ENCODE peak calls at places on chromosomes 13 and 19, in eight cellular contexts. W is GDM1; M is suprapubic skin; N is H1; Y is T-cell; K is activated T-helper 2 cell treated with anti-CD3 and anti-CD28 coated beads, Interferon-gamma antibody, Interleukin-2, Interleukin-4, amounts not matched to agents 10 μg/mL and 5 μg/mL and 100 μg/mL, durations not matched to agents 14 hours and 24 hours and 36 hours; H is cardiac muscle cell; U is mesothelial cell of epicardium. T is an unnamed sample.

GRCh38 chr19:756232-756631 is 5.3 kb downstream of the MISP start:
- DNase-seq in H (peak), W (no peak), K (no peak), N (no peak), M (no peak), Y (no peak), U (no peak), T (no peak)

GRCh38 chr19:48966541-48967345 is 1.6 kb downstream of the FTL start:
- DNase-seq in H (peak), Y (no peak), U (no peak), N (no peak), K (no peak), M (no peak), W (no peak), T (no peak)

GRCh38 chr19:50371914-50372475 is 4.3 kb upstream of the NR1H2 start:
- DNase-seq in H (no peak), U (no peak), Y (no peak), M (no peak), K (no peak), N (no peak), W (no peak), T (no peak)

GRCh38 chr19:19257137-19257536 is 16.0 kb downstream of the TM6SF2 start:
- DNase-seq in U (no peak), W (no peak), M (no peak), N (no peak), K (no peak), H (no peak), Y (no peak), T (no peak)

GRCh38 chr19:24054044-24054935 is 32.7 kb upstream of the ZNF254 start:
- DNase-seq in M (no peak), Y (no peak), H (peak), W (no peak), N (no peak), K (no peak), U (no peak), T (no peak)

GRCh38 chr13:44373601-44374347 is at the start of gene SERP2:
- DNase-seq in K (no peak), H (peak), U (no peak), W (no peak), M (no peak), Y (no peak), N (peak), T (no peak)

GRCh38 chr13:79533781-79534400 is 52.9 kb downstream of the NDFIP2 start:
- DNase-seq in U (no peak), N (no peak), K (no peak), W (no peak), M (no peak), Y (no peak), H (peak), T (no peak)

GRCh38 chr13:78700121-78700910 is 41.4 kb upstream of the OBI1 start:
- DNase-seq in Y (no peak), W (no peak), U (no peak), K (no peak), M (no peak), N (no peak), H (peak), T (no peak)

GRCh38 chr19:7917292-7918061 is 2.7 kb upstream of the SNAPC2 start:
- DNase-seq in Y (peak), K (peak), U (peak), N (peak), M (no peak), W (no peak), H (peak), T (no peak)

GRCh38 chr19:30394481-30395151 is 22.4 kb downstream of the ZNF536 start:
- DNase-seq in M (no peak), N (no peak), H (no peak), Y (no peak), K (no peak), U (no peak), W (no peak), T (no peak)

GRCh38 chr13:93183302-93183701 is 43.3 kb upstream of the GPC6 start:
- DNase-seq in M (no peak), H (no peak), U (no peak), Y (no peak), K (no peak), W (no peak), N (peak), T (no peak)

GRCh38 chr13:44174769-44175425 is 198.7 kb upstream of the SERP2 start:
- DNase-seq in H (peak), Y (no peak), W (peak), M (no peak), K (no peak), N (no peak), U (no peak), T (no peak)

GRCh38 chr13:41130356-41130755 is 2.2 kb downstream of the KBTBD6 start:
- DNase-seq in U (no peak), W (no peak), K (no peak), H (no peak), Y (no peak), M (no peak), N (no peak), T (no peak)

GRCh38 chr13:29589234-29589633 is 6.3 kb downstream of the SLC7A1 start:
- DNase-seq in N (no peak), K (no peak), U (no peak), W (no peak), M (no peak), H (no peak), Y (no peak), T (no peak)

GRCh38 chr13:75931116-75931515 is 295.0 kb downstream of the LMO7 start:
- DNase-seq in W (no peak), K (no peak), H (no peak), U (no peak), N (no peak), M (no peak), Y (no peak), T (no peak)

GRCh38 chr13:98842858-98843481 is 90.5 kb upstream of the SLC15A1 start:
- DNase-seq in U (peak), H (peak), M (no peak), W (peak), K (peak), N (peak), Y (peak), T (peak)

GRCh38 chr13:78680611-78681010 is 21.7 kb upstream of the OBI1 start:
- DNase-seq in M (no peak), N (no peak), Y (no peak), K (no peak), W (no peak), U (no peak), H (no peak), T (no peak)

GRCh38 chr19:34363930-34364329 is 1.1 kb upstream of the GPI start:
- DNase-seq in K (no peak), W (no peak), N (no peak), M (no peak), H (no peak), U (no peak), Y (no peak), T (no peak)

GRCh38 chr19:36604656-36605100 is 435 bp upstream of the ZNF382 start:
- DNase-seq in U (peak), M (peak), W (peak), H (peak), K (peak), N (no peak), Y (peak), T (peak)

GRCh38 chr13:27442071-27442647 is 8.2 kb downstream of the MTIF3 start:
- DNase-seq in K (no peak), U (no peak), N (no peak), W (peak), Y (peak), M (no peak), H (no peak), T (no peak)

GRCh38 chr13:107650081-107650701 is 565.1 kb downstream of the LIG4 start:
- DNase-seq in Y (no peak), N (peak), H (peak), W (no peak), M (no peak), U (peak), K (peak), T (no peak)

GRCh38 chr19:19407640-19407933 is 2.1 kb downstream of the GATAD2A start:
- DNase-seq in M (no peak), K (no peak), Y (no peak), U (no peak), N (no peak), W (no peak), H (no peak), T (no peak)

T was measured in GM12878.